ENCODE peak calls at places on chromosome 12, in nine cellular contexts. F, A, J, M, D, T, P, Z and V are unnamed samples.

GRCh38 chr12:1466481-1467260 is 127.7 kb downstream of the FBXL14 start:
- DNase-seq in Z (no peak), P (no peak), M (no peak), D (no peak), F (no peak), T (no peak), A (no peak), J (no peak), V (no peak)

GRCh38 chr12:113297621-113298471 is 37.1 kb downstream of the SLC8B1 start:
- DNase-seq in F (no peak), A (no peak), J (no peak), P (no peak), Z (peak; percentile 47), M (no peak), T (no peak), D (no peak), V (no peak)

GRCh38 chr12:42420385-42420784 is 94.4 kb downstream of the PPHLN1 start:
- DNase-seq in P (no peak), Z (no peak), T (no peak), M (no peak), J (no peak), A (no peak), F (no peak), D (no peak), V (no peak)

GRCh38 chr12:19220205-19220604 is 90.7 kb downstream of the PLEKHA5 start:
- DNase-seq in F (no peak), Z (no peak), D (no peak), T (no peak), A (peak; percentile 71), M (no peak), P (peak; percentile 94), J (peak; percentile 87), V (peak; percentile 52)

GRCh38 chr12:21330682-21331253 is 3.9 kb downstream of the SLCO1A2 start:
- DNase-seq in D (no peak), T (no peak), A (peak; percentile 17), J (peak; percentile 2), Z (no peak), F (no peak), P (peak; percentile 0), M (no peak), V (peak; percentile 1)

GRCh38 chr12:16329594-16329993 is 17.9 kb upstream of the MGST1 start:
- DNase-seq in T (no peak), M (no peak), D (no peak), P (no peak), A (peak; percentile 30), F (no peak), Z (no peak), J (no peak), V (no peak)

GRCh38 chr12:70920251-70920851 is at the start of gene PTPRR:
- DNase-seq in F (no peak), A (no peak), D (peak; percentile 69), P (no peak), M (peak; percentile 82), J (no peak), Z (peak; percentile 89), T (no peak), V (no peak)

GRCh38 chr12:124774462-124775167 is 89.0 kb downstream of the SCARB1 start:
- DNase-seq in J (peak; percentile 96), F (peak; percentile 99), A (peak; percentile 43), T (peak; percentile 25), D (no peak), Z (no peak), M (no peak), P (peak; percentile 85), V (peak; percentile 92)

GRCh38 chr12:65015850-65016249 is 105.3 kb downstream of the WIF1 start:
- DNase-seq in D (no peak), A (no peak), T (no peak), F (no peak), M (no peak), J (no peak), P (no peak), Z (no peak), V (no peak)

GRCh38 chr12:130438243-130438620 is 100.5 kb downstream of the PIWIL1 start:
- DNase-seq in F (no peak), P (no peak), J (no peak), M (no peak), Z (no peak), A (no peak), D (no peak), T (no peak), V (no peak)

GRCh38 chr12:110403146-110403974 is at the start of gene ANAPC7:
- DNase-seq in J (peak; percentile 94), A (peak; percentile 82), M (peak; percentile 93), P (peak; percentile 90), F (peak; percentile 95), D (peak; percentile 90), T (peak; percentile 90), Z (peak; percentile 98), V (peak; percentile 91)
- TF ChIP-seq CTCF in J (no peak), A (peak; percentile 29), M (no peak), P (peak; percentile 30), F (no peak), D (no peak), T (peak; percentile 33), Z (peak; percentile 39), V (peak; percentile 16)

DNA sequence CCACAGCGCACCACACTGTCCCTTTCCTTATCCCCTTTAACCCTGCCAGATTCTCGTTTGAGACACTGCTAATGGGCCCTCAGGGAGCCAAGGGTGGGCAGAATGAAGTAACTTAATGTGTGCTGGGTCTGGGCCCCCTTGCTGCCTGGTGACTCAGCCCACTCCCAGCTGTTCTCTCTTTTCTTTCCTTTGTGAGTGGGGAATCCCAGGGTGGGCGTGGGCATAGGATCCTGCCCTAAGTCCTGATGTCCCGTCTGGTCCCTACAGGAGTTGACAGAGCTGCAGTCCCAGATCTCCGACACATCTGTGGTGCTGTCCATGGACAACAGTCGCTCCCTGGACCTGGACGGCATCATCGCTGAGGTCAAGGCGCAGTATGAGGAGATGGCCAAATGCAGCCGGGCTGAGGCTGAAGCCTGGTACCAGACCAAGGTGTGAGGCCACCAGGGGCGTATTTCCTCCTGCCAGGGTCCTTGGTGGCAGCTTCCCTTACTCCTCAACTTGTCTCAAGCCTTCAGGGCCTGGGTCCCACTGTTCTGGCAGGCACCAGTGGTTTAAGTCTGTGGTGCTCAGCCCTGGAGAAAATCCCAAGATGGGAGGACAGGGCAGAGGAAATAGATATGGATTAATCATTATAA is 8.3 kb downstream of the KRT7 start:
- DNase-seq in J (no peak), P (peak; percentile 39), Z (no peak), M (no peak), T (no peak), D (no peak), A (no peak), F (no peak), V (no peak)
- TF ChIP-seq CTCF in J (no peak), P (no peak), Z (peak; percentile 46), M (no peak), T (no peak), D (no peak), A (no peak), F (no peak), V (no peak)

GRCh38 chr12:114860969-114861368 is 177.0 kb upstream of the TBX3 start:
- DNase-seq in T (no peak), M (no peak), F (no peak), A (no peak), Z (no peak), P (no peak), J (no peak), D (no peak), V (no peak)

GRCh38 chr12:114863911-114864310 is 179.9 kb upstream of the TBX3 start:
- DNase-seq in T (no peak), A (no peak), D (no peak), F (no peak), Z (no peak), M (no peak), P (no peak), J (no peak), V (no peak)

GRCh38 chr12:114855678-114856077 is 171.7 kb upstream of the TBX3 start:
- DNase-seq in T (no peak), M (no peak), D (no peak), Z (no peak), A (no peak), F (no peak), J (no peak), P (no peak), V (no peak)

GRCh38 chr12:114853003-114853529 is 169.1 kb upstream of the TBX3 start:
- DNase-seq in P (peak; percentile 52), F (no peak), Z (no peak), M (no peak), A (no peak), J (no peak), T (no peak), D (no peak), V (no peak)

DNA sequence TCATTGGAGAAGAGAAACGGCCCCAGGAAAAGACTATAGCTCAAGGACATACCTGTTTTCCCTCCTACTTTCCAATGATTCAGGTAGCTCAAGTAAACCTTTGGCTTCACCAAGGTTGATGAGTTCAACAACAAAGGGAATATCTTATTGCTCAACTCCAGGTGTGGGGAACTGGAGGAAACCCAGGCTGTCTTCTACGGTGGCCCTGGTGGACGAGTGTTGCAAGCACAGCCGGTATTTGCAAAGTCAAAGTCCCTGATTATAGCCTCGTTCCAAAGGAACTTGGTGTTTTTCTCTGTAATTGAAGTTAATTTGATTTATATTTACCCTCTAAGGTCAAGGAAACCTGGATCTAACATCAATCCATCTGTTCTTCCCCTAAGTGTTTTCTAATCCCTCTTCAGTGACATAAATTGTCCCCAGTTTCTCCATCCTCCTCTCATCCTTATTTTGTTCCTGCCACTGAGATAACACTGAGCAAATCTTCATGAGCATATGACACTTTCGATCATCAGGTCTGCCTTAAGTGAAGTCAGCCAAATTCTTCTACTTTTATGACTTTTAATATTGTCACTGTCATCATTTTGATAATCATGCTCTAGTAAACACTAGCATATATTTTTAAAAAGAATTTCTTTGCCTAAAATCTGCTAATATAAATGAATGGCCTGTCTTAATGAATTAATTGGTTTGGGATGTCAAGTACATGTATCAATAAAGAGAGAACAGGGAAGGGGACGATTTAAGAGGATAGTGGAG is 174.6 kb upstream of the TBX3 start:
- DNase-seq in J (no peak), T (no peak), A (peak; percentile 19), P (no peak), D (no peak), F (no peak), Z (peak; percentile 85), M (no peak), V (no peak)
- TF ChIP-seq CTCF in J (peak; percentile 26), T (no peak), A (peak; percentile 44), P (no peak), D (peak; percentile 21), F (no peak), Z (peak; percentile 80), M (peak; percentile 60), V (peak; percentile 62)

GRCh38 chr12:49092816-49093406 is 1.7 kb downstream of the DHH start:
- DNase-seq in M (no peak), T (no peak), F (no peak), P (no peak), D (no peak), J (no peak), Z (no peak), A (no peak), V (no peak)

GRCh38 chr12:49091056-49091835 is 3.4 kb downstream of the DHH start:
- DNase-seq in F (no peak), A (no peak), P (no peak), M (no peak), J (no peak), Z (no peak), T (no peak), D (no peak), V (no peak)

GRCh38 chr12:49093746-49094103 is 876 bp downstream of the DHH start:
- DNase-seq in D (peak; percentile 48), T (no peak), A (no peak), J (no peak), F (no peak), Z (peak; percentile 67), M (no peak), P (no peak), V (no peak)

GRCh38 chr12:49091836-49092085 is 2.8 kb downstream of the DHH start:
- DNase-seq in M (no peak), F (no peak), Z (no peak), A (no peak), T (no peak), J (no peak), P (peak; percentile 43), D (no peak), V (peak; percentile 25)

GRCh38 chr12:49092086-49092815 is 2.4 kb downstream of the DHH start:
- DNase-seq in A (peak; percentile 33), P (peak; percentile 30), Z (peak; percentile 92), J (peak; percentile 53), M (peak; percentile 69), F (peak; percentile 56), T (peak; percentile 66), D (peak; percentile 65), V (no peak)
- TF ChIP-seq CTCF in A (peak; percentile 61), P (peak; percentile 43), Z (peak; percentile 69), J (peak; percentile 57), M (no peak), F (peak; percentile 46), T (peak; percentile 64), D (peak; percentile 41), V (peak; percentile 65)